ENCODE peak calls at places on chromosome 20, in eight cellular contexts. One of them, this sample, is unnamed. For H3K36me3, the result is how much of the 10 kb centered on the place peaks cover.

GRCh38 chr20:50447817-50448216 is 62.4 kb upstream of the PTPN1 start:
- DNase-seq in SK-N-SH: no peak
- DNase-seq in stomach: no peak
- DNase-seq in K562: no peak
- DNase-seq in suprapubic skin: no peak
- DNase-seq in GM12878: no peak
- DNase-seq in transverse colon: no peak
- DNase-seq in sigmoid colon: no peak
- DNase-seq in this sample: no peak

GRCh38 chr20:23161244-23161875 is 75.2 kb upstream of the CD93 start:
- DNase-seq in K562: peak
- DNase-seq in sigmoid colon: peak
- DNase-seq in stomach: no peak
- DNase-seq in SK-N-SH: no peak
- DNase-seq in transverse colon: no peak
- DNase-seq in suprapubic skin: no peak
- DNase-seq in GM12878: no peak
- DNase-seq in this sample: no peak

GRCh38 chr20:18628330-18628941 is 40.6 kb downstream of the DTD1 start:
- DNase-seq in stomach: peak
- DNase-seq in sigmoid colon: no peak
- DNase-seq in transverse colon: peak
- DNase-seq in K562: no peak
- DNase-seq in SK-N-SH: peak
- DNase-seq in GM12878: no peak
- DNase-seq in suprapubic skin: no peak
- DNase-seq in this sample: peak

GRCh38 chr20:54061106-54061881 is 9.1 kb downstream of the BCAS1 start:
- DNase-seq in sigmoid colon: no peak
- DNase-seq in suprapubic skin: no peak
- DNase-seq in stomach: no peak
- DNase-seq in GM12878: no peak
- DNase-seq in transverse colon: no peak
- DNase-seq in SK-N-SH: no peak
- DNase-seq in K562: no peak
- DNase-seq in this sample: no peak

GRCh38 chr20:40535816-40536215 is 153.2 kb downstream of the MAFB start:
- DNase-seq in SK-N-SH: no peak
- DNase-seq in sigmoid colon: no peak
- DNase-seq in transverse colon: no peak
- DNase-seq in GM12878: no peak
- DNase-seq in K562: no peak
- DNase-seq in suprapubic skin: no peak
- DNase-seq in stomach: no peak
- DNase-seq in this sample: no peak

GRCh38 chr20:12466915-12467314 is 541.9 kb upstream of the SPTLC3 start:
- DNase-seq in transverse colon: no peak
- DNase-seq in suprapubic skin: no peak
- DNase-seq in SK-N-SH: no peak
- DNase-seq in GM12878: no peak
- DNase-seq in sigmoid colon: no peak
- DNase-seq in stomach: no peak
- DNase-seq in K562: no peak
- DNase-seq in this sample: no peak

GRCh38 chr20:17443326-17443858 is 87.8 kb downstream of the BFSP1 start:
- DNase-seq in sigmoid colon: no peak
- DNase-seq in stomach: no peak
- DNase-seq in K562: no peak
- DNase-seq in suprapubic skin: no peak
- DNase-seq in SK-N-SH: no peak
- DNase-seq in GM12878: no peak
- DNase-seq in transverse colon: no peak
- DNase-seq in this sample: no peak

GRCh38 chr20:24584538-24585356 is 115.3 kb downstream of the SYNDIG1 start:
- DNase-seq in transverse colon: no peak
- DNase-seq in suprapubic skin: no peak
- DNase-seq in sigmoid colon: no peak
- DNase-seq in stomach: no peak
- DNase-seq in GM12878: no peak
- DNase-seq in SK-N-SH: no peak
- DNase-seq in K562: no peak
- DNase-seq in this sample: no peak

GRCh38 chr20:38844963-38845362 is 39.5 kb downstream of the PPP1R16B start:
- DNase-seq in SK-N-SH: no peak
- DNase-seq in stomach: no peak
- DNase-seq in suprapubic skin: no peak
- DNase-seq in K562: no peak
- DNase-seq in sigmoid colon: no peak
- DNase-seq in GM12878: no peak
- DNase-seq in transverse colon: no peak
- DNase-seq in this sample: no peak

GRCh38 chr20:63087236-63087871 is 80.6 kb upstream of the BHLHE23 start:
- DNase-seq in sigmoid colon: peak
- DNase-seq in transverse colon: peak
- DNase-seq in stomach: no peak
- DNase-seq in SK-N-SH: no peak
- DNase-seq in GM12878: no peak
- DNase-seq in K562: no peak
- DNase-seq in suprapubic skin: peak
- DNase-seq in this sample: peak

GRCh38 chr20:34129518-34130162 is 17.6 kb upstream of the EIF2S2 start:
- DNase-seq in K562: peak
- DNase-seq in transverse colon: peak
- DNase-seq in suprapubic skin: no peak
- DNase-seq in sigmoid colon: peak
- DNase-seq in stomach: peak
- DNase-seq in SK-N-SH: peak
- DNase-seq in GM12878: peak
- DNase-seq in this sample: peak

GRCh38 chr20:41095110-41095969 is 42.0 kb upstream of the PLCG1 start:
- DNase-seq in sigmoid colon: peak
- DNase-seq in suprapubic skin: no peak
- DNase-seq in K562: peak
- DNase-seq in transverse colon: peak
- DNase-seq in stomach: peak
- DNase-seq in GM12878: no peak
- DNase-seq in SK-N-SH: peak
- DNase-seq in this sample: peak

GRCh38 chr20:37816003-37816402 is 86.9 kb upstream of the VSTM2L start:
- DNase-seq in SK-N-SH: no peak
- DNase-seq in K562: no peak
- DNase-seq in sigmoid colon: no peak
- DNase-seq in transverse colon: no peak
- DNase-seq in stomach: no peak
- DNase-seq in suprapubic skin: no peak
- DNase-seq in GM12878: no peak
- DNase-seq in this sample: no peak

GRCh38 chr20:1588869-1589460 is 30.8 kb downstream of the SIRPB1 start:
- DNase-seq in SK-N-SH: peak
- DNase-seq in K562: no peak
- DNase-seq in stomach: no peak
- DNase-seq in sigmoid colon: no peak
- DNase-seq in transverse colon: no peak
- DNase-seq in suprapubic skin: no peak
- DNase-seq in GM12878: no peak
- DNase-seq in this sample: no peak

GRCh38 chr20:34111057-34111711 is 859 bp downstream of the EIF2S2 start:
- DNase-seq in SK-N-SH: peak
- DNase-seq in sigmoid colon: peak
- DNase-seq in GM12878: no peak
- DNase-seq in suprapubic skin: no peak
- DNase-seq in stomach: no peak
- DNase-seq in K562: no peak
- DNase-seq in transverse colon: peak
- DNase-seq in this sample: peak

GRCh38 chr20:12166053-12166717 is 248.5 kb downstream of the BTBD3 start:
- DNase-seq in transverse colon: peak
- DNase-seq in stomach: no peak
- DNase-seq in suprapubic skin: no peak
- DNase-seq in GM12878: no peak
- DNase-seq in SK-N-SH: peak
- DNase-seq in sigmoid colon: peak
- DNase-seq in K562: no peak
- DNase-seq in this sample: no peak

GRCh38 chr20:37233471-37234253 is 28.0 kb downstream of the GHRH start:
- DNase-seq in suprapubic skin: peak
- DNase-seq in stomach: no peak
- DNase-seq in GM12878: no peak
- DNase-seq in SK-N-SH: no peak
- DNase-seq in sigmoid colon: no peak
- DNase-seq in transverse colon: no peak
- DNase-seq in K562: no peak
- DNase-seq in this sample: no peak

GRCh38 chr20:13213335-13213734 is 7.7 kb upstream of the ISM1 start:
- DNase-seq in transverse colon: no peak
- DNase-seq in suprapubic skin: no peak
- DNase-seq in stomach: no peak
- DNase-seq in sigmoid colon: no peak
- DNase-seq in SK-N-SH: no peak
- DNase-seq in GM12878: no peak
- DNase-seq in K562: no peak
- DNase-seq in this sample: no peak

DNA sequence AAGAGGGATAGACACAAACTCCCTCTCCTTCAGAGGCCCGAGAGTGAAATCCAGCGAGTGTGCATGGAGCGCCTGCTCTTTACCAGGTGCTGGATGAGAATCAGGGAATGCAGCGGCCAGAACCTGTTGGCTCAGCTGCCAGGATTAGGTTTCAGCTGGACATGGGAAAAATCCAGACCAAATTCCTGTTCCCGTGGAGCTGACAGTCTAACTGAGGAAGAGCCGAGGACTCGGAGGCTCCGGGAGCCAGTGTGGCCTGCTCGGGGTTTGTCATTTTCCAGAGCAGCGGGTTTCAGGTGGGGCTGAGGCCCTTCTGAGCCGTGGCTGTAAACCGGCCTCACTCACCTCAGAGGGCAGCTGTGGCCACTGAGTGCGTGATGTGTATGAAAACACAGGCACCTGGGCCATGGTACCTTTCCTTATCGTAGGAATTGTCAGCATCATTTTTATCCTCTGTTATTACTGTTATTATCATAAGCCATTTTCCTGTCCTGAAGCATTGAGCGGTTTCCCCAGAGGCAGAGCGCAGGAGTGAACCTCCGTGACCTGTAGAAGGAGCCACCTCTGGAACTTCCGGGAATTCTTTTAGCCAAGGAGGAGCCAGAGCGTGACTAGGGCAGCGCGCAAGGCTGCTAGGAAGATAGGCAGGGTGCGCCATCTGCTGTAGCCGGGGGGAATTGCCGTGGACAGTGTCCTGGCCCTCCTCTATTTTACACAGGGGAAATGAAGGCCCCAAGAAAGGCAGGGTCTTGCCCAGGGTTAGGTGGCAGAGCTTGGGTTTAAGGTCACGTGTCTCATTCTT is 27.3 kb downstream of the PKIG start:
- DNase-seq in suprapubic skin: peak
- DNase-seq in stomach: peak
- DNase-seq in K562: peak
- DNase-seq in GM12878: no peak
- DNase-seq in SK-N-SH: peak
- DNase-seq in sigmoid colon: peak
- DNase-seq in transverse colon: peak
- DNase-seq in this sample: peak
- H3K4me3 ChIP-seq in suprapubic skin: no peak
- H3K4me3 ChIP-seq in stomach: peak
- H3K4me3 ChIP-seq in K562: no peak
- H3K4me3 ChIP-seq in GM12878: no peak
- H3K4me3 ChIP-seq in SK-N-SH: peak
- H3K4me3 ChIP-seq in sigmoid colon: peak
- H3K4me3 ChIP-seq in transverse colon: peak
- H3K4me3 ChIP-seq in this sample: peak

DNA sequence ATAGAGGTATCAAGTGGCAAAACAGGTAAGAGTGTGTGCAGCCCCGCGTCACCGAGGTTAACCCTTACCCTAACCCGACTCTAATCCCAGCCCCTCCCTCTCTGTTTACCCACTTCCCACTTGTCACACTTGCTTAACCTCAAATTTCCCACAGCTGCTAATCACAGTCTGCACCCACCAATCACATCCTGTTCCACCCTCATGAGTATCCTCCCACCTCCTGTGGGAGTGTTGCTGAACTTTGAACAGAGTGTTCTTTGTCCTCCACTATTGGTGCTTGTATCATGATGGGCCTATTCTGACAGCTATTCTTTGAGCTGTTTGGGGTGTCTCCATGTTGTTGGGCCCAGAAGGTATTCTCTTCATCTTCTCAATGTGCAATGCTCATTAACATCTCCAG is 487.8 kb downstream of the PTPRT start:
- DNase-seq in K562: no peak
- DNase-seq in stomach: no peak
- DNase-seq in GM12878: no peak
- DNase-seq in sigmoid colon: no peak
- DNase-seq in suprapubic skin: no peak
- DNase-seq in transverse colon: no peak
- DNase-seq in SK-N-SH: no peak
- DNase-seq in this sample: no peak
- TF ChIP-seq EP300 in K562: no peak
- TF ChIP-seq EP300 in stomach: no peak
- TF ChIP-seq EP300 in GM12878: no peak
- TF ChIP-seq EP300 in sigmoid colon: no peak
- TF ChIP-seq EP300 in suprapubic skin: no peak
- TF ChIP-seq EP300 in transverse colon: no peak
- TF ChIP-seq EP300 in SK-N-SH: no peak
- TF ChIP-seq EP300 in this sample: no peak

DNA sequence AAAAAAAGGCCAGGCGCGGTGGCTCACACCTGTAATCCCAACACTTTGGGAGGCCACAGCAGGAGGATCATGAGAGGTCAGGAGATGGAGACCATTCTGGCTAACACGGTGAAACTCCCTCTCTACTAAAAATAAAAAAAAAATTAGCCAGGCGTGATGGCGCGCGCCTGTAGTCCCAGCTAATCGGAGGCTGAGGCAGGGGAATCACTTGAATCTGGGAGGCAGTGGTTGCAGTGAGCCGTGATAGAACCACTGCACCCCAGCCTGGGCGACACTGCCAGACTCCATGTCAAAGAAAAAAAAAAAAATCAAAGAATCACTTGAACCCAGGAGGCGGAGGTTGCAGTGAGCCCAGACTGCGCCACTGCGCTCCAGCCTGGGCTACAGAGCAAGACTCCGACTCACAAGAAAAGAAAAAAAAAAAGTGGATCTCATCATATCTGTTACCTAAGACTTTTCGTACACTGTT is 4.2 kb downstream of the RBM39 start:
- DNase-seq in SK-N-SH: no peak
- DNase-seq in transverse colon: no peak
- DNase-seq in stomach: no peak
- DNase-seq in sigmoid colon: no peak
- DNase-seq in K562: no peak
- DNase-seq in GM12878: no peak
- DNase-seq in suprapubic skin: no peak
- DNase-seq in this sample: no peak
- H3K36me3 ChIP-seq in SK-N-SH: half or more
- H3K36me3 ChIP-seq in transverse colon: under half
- H3K36me3 ChIP-seq in stomach: half or more
- H3K36me3 ChIP-seq in sigmoid colon: half or more
- H3K36me3 ChIP-seq in K562: half or more
- H3K36me3 ChIP-seq in GM12878: under half
- H3K36me3 ChIP-seq in suprapubic skin: half or more
- H3K36me3 ChIP-seq in this sample: under half

DNA sequence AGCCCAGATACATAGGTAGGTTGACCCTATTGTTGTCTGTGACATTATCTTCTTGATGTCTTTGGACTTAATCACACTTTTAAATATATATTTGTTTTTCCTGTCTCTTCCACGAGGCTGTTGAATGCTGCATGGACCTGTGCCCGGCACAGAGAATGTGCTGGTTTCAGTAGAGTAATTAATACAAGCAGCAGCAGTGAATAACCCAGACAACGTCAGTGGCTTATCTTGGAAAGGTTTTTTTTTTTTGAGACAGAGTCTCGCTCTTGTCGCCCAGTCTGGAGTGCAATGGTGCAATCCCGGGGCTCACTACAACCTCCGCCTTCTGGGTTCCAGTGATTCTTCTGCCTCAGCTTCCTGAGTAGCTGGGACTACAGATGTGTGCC is 108.2 kb downstream of the CDH26 start:
- DNase-seq in sigmoid colon: peak
- DNase-seq in suprapubic skin: no peak
- DNase-seq in SK-N-SH: no peak
- DNase-seq in K562: no peak
- DNase-seq in stomach: no peak
- DNase-seq in GM12878: no peak
- DNase-seq in transverse colon: no peak
- DNase-seq in this sample: no peak
- H3K4me3 ChIP-seq in sigmoid colon: no peak
- H3K4me3 ChIP-seq in suprapubic skin: no peak
- H3K4me3 ChIP-seq in SK-N-SH: no peak
- H3K4me3 ChIP-seq in K562: no peak
- H3K4me3 ChIP-seq in stomach: no peak
- H3K4me3 ChIP-seq in GM12878: no peak
- H3K4me3 ChIP-seq in transverse colon: no peak
- H3K4me3 ChIP-seq in this sample: no peak